ENCODE peak calls at places on chromosomes 13 and 19, in four cellular contexts. D is ovary, F is transverse colon, Z is sigmoid colon. Y is an unnamed sample. For H3K27me3, the result is how much of the 10 kb centered on the place peaks cover.

GRCh38 chr13:72983085-72983768 is 75.6 kb upstream of the KLF5 start:
- DNase-seq in D (no peak), F (peak), Z (no peak), Y (peak)

GRCh38 chr19:43524922-43525835 is 1.8 kb downstream of the ETHE1 start:
- DNase-seq in D (peak), F (peak), Z (peak), Y (peak)

GRCh38 chr19:35710784-35711723 is 6.7 kb downstream of the ZBTB32 start:
- DNase-seq in D (no peak), F (no peak), Z (no peak), Y (no peak)

GRCh38 chr13:33649212-33649917 is 168.6 kb upstream of the RFC3 start:
- DNase-seq in D (no peak), F (no peak), Z (no peak), Y (no peak)

GRCh38 chr13:38350114-38350617 is 515 bp downstream of the UFM1 start:
- DNase-seq in D (peak), F (peak), Z (peak), Y (peak)

GRCh38 chr19:16268676-16269319 is 55.8 kb upstream of the KLF2 start:
- DNase-seq in D (no peak), F (no peak), Z (no peak), Y (no peak)

GRCh38 chr19:41801682-41802317 is 5.4 kb downstream of the CEACAM3 start:
- DNase-seq in D (no peak), F (no peak), Z (no peak), Y (no peak)

GRCh38 chr13:114021464-114022308 is 47.8 kb upstream of the C13orf46 start:
- DNase-seq in D (no peak), F (no peak), Z (no peak), Y (no peak)

GRCh38 chr13:19182536-19182935 is 912 bp upstream of the TUBA3C start:
- DNase-seq in D (no peak), F (no peak), Z (no peak), Y (no peak)

GRCh38 chr13:37446503-37446902 is 152.1 kb downstream of the POSTN start:
- DNase-seq in D (no peak), F (no peak), Z (no peak), Y (no peak)

GRCh38 chr19:49441210-49441959 is at the start of gene SLC17A7:
- DNase-seq in D (no peak), F (peak), Z (peak), Y (peak)

GRCh38 chr13:107999751-108000150 is 215.6 kb downstream of the LIG4 start:
- DNase-seq in D (no peak), F (no peak), Z (no peak), Y (no peak)

GRCh38 chr19:35755550-35756371 is 1.1 kb downstream of the HSPB6 start:
- DNase-seq in D (peak), F (peak), Z (peak), Y (peak)

GRCh38 chr19:18488838-18489626 is 32.8 kb downstream of the ELL start:
- DNase-seq in D (peak), F (peak), Z (no peak), Y (peak)

GRCh38 chr19:33275933-33276619 is 26.3 kb downstream of the CEBPA start:
- DNase-seq in D (no peak), F (no peak), Z (no peak), Y (no peak)

GRCh38 chr19:4633140-4633967 is 6.0 kb upstream of the TNFAIP8L1 start:
- DNase-seq in D (no peak), F (peak), Z (peak), Y (peak)

DNA sequence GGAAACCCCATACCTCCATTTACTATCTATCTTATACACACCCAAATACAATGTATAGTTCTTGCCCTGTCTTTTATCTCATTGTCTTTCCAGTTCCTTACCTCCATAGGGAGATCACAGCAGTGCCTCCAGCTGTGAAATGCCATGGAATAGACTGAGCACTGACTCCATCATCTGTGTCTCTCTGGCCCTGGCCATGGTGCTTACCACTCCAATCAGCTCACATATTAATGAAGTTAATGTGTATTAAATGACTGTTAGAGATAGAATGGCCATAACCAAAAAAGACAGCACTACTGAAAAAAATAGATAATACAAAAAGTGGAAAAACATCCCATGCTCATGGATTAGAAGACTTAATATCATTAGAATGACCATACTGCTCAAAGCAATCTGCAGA is 240.4 kb upstream of the SOX21 start:
- DNase-seq in D (no peak), F (no peak), Z (no peak), Y (no peak)
- H3K27me3 ChIP-seq in D (under half), F (under half), Z (under half), Y (under half)

DNA sequence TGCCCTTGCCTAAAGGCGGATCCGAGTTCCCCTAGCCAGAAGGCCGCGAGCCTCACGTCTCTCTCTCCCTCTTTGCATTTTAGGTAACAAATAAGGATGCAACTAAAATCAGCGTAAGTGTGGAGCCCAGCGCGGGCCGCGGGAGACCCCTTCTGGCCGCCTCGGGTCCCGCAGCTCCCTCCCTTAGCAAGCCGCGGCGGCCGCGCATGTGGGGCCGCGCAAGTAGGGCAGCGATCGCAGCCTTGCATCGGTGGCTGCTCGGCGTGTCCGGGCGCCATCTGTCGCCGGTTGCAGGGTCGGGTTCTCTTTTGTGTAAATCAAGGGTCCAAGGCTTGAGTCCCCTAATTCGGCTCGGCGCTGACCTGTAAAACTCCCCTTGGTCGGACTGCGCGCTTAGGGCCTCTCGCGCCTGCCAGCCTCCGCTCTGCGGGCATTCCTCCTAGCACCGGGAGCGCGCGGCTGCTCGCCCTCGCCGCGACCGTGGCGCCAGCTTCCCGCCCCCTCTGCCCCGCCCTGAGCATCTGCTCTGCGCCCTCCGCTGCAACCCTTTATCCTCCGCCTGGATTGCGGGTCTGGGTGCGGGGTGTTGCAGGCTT is 2.7 kb downstream of the VSTM2B start:
- DNase-seq in D (peak), F (peak), Z (peak), Y (peak)
- H3K27me3 ChIP-seq in D (under half), F (half or more), Z (half or more), Y (under half)

DNA sequence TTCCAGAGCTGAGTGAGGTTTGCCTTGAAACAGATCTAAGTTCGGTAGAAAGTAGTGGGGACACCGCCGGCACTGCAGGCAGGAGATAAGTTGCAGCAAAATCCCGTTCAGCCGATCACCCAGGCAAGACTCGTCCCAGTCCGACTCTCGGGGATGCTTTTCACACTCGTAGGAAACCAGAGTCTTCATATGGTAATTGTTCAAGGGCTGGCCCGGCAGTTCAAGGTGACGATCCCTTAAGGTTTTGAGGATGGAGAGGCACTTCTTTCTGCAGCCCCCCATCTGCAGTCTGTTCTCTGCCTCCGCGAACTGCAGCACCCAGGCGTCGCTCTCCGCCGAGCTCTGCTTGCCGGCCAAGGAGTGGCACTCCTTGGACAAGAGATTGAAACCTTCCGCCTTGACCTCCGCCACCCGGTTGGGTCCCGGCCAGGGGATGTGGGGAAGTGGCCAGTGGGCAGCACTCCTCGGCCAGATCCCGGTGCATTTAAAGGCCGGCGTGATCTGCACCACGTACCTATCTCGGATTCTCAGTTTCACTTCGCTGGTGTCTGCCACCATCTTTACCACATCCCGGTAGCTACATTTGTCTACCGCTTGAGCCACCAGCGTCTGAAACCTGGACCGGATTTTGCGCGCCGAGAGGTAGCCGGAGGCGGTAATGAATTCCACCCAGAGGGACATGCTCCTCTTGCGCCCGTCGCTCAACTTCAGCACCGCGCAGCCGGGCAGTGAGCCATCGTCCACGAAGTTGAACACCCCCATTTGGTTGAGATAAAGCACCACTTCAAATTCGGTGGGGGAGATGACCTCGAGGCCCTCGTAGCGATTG is 1.1 kb downstream of the MAB21L1 start:
- DNase-seq in D (peak), F (peak), Z (peak), Y (no peak)
- H3K27me3 ChIP-seq in D (under half), F (half or more), Z (under half), Y (under half)

DNA sequence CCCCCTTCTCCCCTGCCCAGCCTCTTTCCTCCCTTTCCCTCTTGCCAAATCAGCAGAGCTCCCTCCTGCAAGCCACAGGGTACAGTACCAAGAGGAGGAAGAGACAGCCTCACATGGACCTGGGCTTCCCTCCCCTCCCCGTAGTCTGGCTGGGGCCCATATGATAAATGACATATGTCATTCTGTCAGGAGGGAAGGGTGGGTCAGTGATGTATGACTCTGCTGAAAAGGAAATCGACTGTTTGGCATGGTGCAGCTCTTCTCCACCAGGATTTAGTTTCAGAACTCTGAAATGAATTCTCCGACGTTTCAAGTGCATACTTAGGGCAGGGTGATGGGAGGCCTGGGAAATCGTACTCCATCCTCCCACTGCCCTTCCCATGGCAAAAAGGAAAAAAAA is 9.8 kb downstream of the TSHZ3 start:
- DNase-seq in D (no peak), F (no peak), Z (no peak), Y (no peak)
- H3K27me3 ChIP-seq in D (under half), F (under half), Z (under half), Y (under half)

GRCh38 chr19:45474941-45475516 is 7.2 kb downstream of the FOSB start:
- DNase-seq in D (no peak), F (no peak), Z (no peak), Y (no peak)
- H3K27me3 ChIP-seq in D (under half), F (under half), Z (under half), Y (under half)

DNA sequence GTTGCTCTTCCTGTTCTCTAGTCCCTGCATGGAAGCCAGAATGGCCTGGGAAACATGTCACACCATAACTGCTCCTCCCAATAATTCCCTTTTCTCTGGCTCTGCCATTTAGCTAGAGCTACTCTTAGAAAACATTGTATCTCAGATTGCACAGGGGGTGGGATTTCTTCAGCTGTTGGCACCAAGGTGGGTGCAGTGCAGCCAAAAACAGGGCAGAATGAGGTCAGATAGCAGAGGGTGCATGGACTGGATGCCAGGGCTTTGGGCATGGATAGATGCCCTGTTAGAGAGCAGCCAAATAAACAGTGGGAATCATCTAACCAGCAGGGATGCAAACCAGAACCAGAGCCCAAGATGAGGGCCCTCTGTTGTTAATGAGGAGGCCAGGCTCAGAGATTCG is 4.9 kb upstream of the AMER2 start:
- DNase-seq in D (no peak), F (no peak), Z (no peak), Y (no peak)
- H3K27me3 ChIP-seq in D (under half), F (half or more), Z (under half), Y (under half)

DNA sequence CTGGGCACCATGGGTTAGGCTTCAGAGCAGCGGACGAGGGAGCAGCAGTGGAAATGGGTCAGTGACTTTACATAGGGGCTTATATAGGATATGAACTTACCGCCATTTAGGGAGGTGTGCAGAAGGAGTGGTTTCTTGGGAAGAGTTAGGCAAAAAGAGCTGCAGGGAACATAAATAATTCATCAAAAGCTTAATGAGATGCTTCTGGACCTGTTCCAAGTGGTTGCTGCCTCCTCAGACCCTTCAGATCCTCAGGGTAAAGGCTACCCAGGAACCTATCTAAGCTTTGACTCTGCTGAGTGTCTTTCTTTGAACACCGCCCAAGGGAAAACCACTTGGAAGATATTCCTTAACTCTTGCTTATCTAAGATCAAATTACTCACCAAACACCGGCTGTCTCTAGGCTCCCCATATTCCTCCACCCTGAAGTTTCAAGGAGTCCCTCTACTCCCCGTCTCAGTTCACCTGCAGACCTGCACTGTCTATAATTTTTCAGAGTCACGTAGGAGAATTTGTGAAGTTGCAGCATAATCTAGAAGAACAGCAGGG is at the start of gene IGFL4:
- DNase-seq in D (no peak), F (no peak), Z (no peak), Y (no peak)
- H3K27me3 ChIP-seq in D (under half), F (under half), Z (under half), Y (under half)

DNA sequence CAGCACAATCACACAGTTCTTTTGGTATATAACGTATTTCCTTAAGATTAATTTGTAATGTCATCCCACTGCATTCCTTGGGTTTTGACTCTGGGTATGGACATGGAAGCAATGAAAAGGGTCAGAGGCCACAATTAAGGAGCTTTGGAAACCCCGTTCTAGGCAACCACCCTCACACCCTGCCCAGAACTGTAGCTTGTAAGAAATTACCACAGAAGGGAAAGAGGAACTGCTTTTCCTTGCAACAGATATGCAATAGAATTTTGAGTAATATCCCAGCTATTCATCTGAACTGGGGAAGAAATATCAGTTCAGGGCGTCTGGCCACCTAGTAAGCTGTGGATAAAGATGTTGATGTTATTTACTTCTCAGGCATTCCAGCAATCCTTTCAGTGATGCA is 980 bp upstream of the CLC start:
- DNase-seq in D (no peak), F (no peak), Z (no peak), Y (no peak)
- H3K27me3 ChIP-seq in D (under half), F (under half), Z (under half), Y (under half)

GRCh38 chr13:50125306-50125555 is 110.0 kb downstream of the KCNRG start:
- DNase-seq in D (no peak), F (no peak), Z (no peak), Y (peak)

GRCh38 chr13:50123515-50123861 is 108.2 kb downstream of the KCNRG start:
- DNase-seq in D (no peak), F (no peak), Z (no peak), Y (no peak)

GRCh38 chr13:50125556-50126377 is 110.5 kb downstream of the KCNRG start:
- DNase-seq in D (peak), F (peak), Z (peak), Y (peak)

GRCh38 chr13:50123862-50124535 is 108.8 kb downstream of the KCNRG start:
- DNase-seq in D (no peak), F (peak), Z (peak), Y (peak)

DNA sequence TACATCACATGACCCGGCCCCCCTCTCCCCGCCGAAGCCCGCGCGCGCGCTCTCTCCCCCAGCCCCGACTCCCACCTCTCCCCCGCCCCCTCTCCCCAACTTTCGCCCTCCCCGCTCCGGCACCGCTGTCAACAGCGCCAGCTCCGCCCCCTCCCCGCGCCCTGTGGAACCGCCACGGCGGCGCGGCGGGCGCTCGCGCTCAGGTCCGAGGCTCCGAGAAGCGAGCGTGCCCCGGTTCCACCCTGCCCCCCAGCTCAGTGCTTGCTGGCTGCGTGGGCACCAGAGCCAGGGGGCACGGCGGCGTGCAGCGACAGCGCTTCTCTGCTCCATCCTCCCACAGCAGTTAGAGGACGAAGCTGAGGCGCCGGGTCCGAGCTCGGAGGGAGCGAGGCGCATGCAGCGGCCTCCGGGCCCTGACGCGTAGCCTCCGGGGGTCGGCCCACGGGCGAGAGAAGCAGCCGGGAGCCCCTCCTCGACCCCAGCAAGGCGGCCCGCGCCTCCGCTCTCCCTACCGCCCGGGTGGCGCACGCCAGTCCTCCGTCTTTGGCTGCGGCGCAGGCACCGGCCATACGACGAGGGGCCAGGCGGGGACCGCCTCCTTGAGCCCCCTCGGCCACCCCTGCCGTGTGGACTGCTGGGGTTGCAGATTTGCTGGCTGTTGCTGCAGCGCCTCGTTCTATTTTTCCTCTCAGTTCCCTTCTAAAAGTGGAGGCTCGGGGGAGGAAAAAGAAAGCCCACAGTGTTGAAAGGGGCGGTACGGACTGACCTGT is 109.5 kb downstream of the KCNRG start:
- DNase-seq in D (peak), F (peak), Z (peak), Y (peak)
- H3K27me3 ChIP-seq in D (under half), F (under half), Z (under half), Y (under half)

Y was measured in body of pancreas.